ENCODE peak calls at places on chromosomes 7 and 10, in six cellular contexts. One of them, this sample, is unnamed.

GRCh38 chr7:31873816-31874597 is 187.0 kb downstream of the PPP1R17 start:
- DNase-seq in right atrium auricular region: no peak
- DNase-seq in foreskin fibroblast: no peak
- DNase-seq in HCT116: no peak
- DNase-seq in colonic mucosa: no peak
- DNase-seq in BJ: no peak
- DNase-seq in this sample: no peak

GRCh38 chr10:33509231-33509871 is 174.9 kb upstream of the NRP1 start:
- DNase-seq in right atrium auricular region: peak
- DNase-seq in foreskin fibroblast: peak
- DNase-seq in HCT116: peak
- DNase-seq in colonic mucosa: no peak
- DNase-seq in BJ: peak
- DNase-seq in this sample: peak

GRCh38 chr7:148856035-148856881 is 27.8 kb downstream of the EZH2 start:
- DNase-seq in right atrium auricular region: no peak
- DNase-seq in foreskin fibroblast: no peak
- DNase-seq in HCT116: peak
- DNase-seq in colonic mucosa: peak
- DNase-seq in BJ: no peak
- DNase-seq in this sample: no peak

GRCh38 chr7:11236680-11237079 is 263.0 kb downstream of the PHF14 start:
- DNase-seq in right atrium auricular region: no peak
- DNase-seq in foreskin fibroblast: no peak
- DNase-seq in HCT116: no peak
- DNase-seq in colonic mucosa: no peak
- DNase-seq in BJ: no peak
- DNase-seq in this sample: no peak

GRCh38 chr7:121546632-121547340 is 150.7 kb upstream of the FAM3C start:
- DNase-seq in right atrium auricular region: no peak
- DNase-seq in foreskin fibroblast: no peak
- DNase-seq in HCT116: no peak
- DNase-seq in colonic mucosa: no peak
- DNase-seq in BJ: no peak
- DNase-seq in this sample: no peak

GRCh38 chr7:143280160-143280559 is 4.6 kb upstream of the TMEM139 start:
- DNase-seq in right atrium auricular region: no peak
- DNase-seq in foreskin fibroblast: no peak
- DNase-seq in HCT116: no peak
- DNase-seq in colonic mucosa: no peak
- DNase-seq in BJ: no peak
- DNase-seq in this sample: no peak

GRCh38 chr7:16891874-16892620 is 10.3 kb upstream of the AGR3 start:
- DNase-seq in right atrium auricular region: no peak
- DNase-seq in foreskin fibroblast: no peak
- DNase-seq in HCT116: no peak
- DNase-seq in colonic mucosa: no peak
- DNase-seq in BJ: no peak
- DNase-seq in this sample: no peak

GRCh38 chr7:44087914-44088838 is 5.8 kb upstream of the POLM start:
- DNase-seq in right atrium auricular region: peak
- DNase-seq in foreskin fibroblast: peak
- DNase-seq in HCT116: no peak
- DNase-seq in colonic mucosa: peak
- DNase-seq in BJ: peak
- DNase-seq in this sample: no peak

GRCh38 chr7:6436385-6436685 is 11.4 kb downstream of the DAGLB start:
- DNase-seq in right atrium auricular region: no peak
- DNase-seq in foreskin fibroblast: no peak
- DNase-seq in HCT116: no peak
- DNase-seq in colonic mucosa: no peak
- DNase-seq in BJ: no peak
- DNase-seq in this sample: no peak

DNA sequence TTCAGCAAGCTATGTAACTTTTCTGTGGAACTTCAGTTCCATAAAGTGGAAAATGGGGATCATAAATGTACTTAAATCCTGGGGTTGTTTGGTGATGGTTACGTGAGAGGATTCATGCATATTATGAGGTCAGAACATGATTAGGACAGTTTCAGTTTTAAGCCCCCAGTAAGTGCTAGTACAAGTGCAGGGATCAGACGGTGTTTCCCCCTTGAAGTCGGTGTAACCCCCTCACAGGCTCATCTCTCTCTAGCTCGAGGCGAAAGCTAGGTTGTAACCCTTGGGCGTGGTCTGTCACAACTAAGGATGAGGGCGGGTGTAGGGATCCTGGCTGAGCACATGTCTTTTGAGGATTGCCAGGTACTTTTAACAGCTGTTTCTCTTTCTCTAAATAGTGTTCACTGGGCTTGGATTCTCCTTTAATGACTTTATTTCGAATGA is 84.7 kb downstream of the SPAG6 start:
- DNase-seq in right atrium auricular region: no peak
- DNase-seq in foreskin fibroblast: no peak
- DNase-seq in HCT116: no peak
- DNase-seq in colonic mucosa: no peak
- DNase-seq in BJ: no peak
- DNase-seq in this sample: no peak
- H3K4me3 ChIP-seq in right atrium auricular region: no peak
- H3K4me3 ChIP-seq in foreskin fibroblast: no peak
- H3K4me3 ChIP-seq in HCT116: peak
- H3K4me3 ChIP-seq in colonic mucosa: no peak
- H3K4me3 ChIP-seq in BJ: no peak
- H3K4me3 ChIP-seq in this sample: no peak

DNA sequence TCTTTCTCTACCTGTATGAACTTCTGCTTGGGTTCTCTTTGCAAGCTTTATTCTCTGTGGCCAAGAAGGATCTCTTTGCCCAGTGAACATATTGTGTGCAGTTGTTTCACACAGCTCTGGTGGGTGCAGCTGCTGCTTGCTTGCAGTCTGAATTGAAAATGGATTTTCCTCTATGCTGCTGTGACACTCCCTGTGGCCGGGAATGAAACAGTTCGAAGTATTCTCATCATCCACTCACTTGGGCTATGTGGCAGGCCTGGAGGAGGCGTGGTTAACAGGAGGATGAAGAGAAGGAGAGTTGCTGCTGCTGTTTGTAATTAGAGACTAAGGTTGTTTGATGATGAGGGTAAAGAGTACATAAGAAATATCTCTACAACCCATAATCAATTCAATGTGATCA is 28.4 kb upstream of the ITGA8 start:
- DNase-seq in right atrium auricular region: no peak
- DNase-seq in foreskin fibroblast: peak
- DNase-seq in HCT116: no peak
- DNase-seq in colonic mucosa: no peak
- DNase-seq in BJ: no peak
- DNase-seq in this sample: no peak
- TF ChIP-seq CTCF in right atrium auricular region: no peak
- TF ChIP-seq CTCF in foreskin fibroblast: no peak
- TF ChIP-seq CTCF in HCT116: no peak
- TF ChIP-seq CTCF in colonic mucosa: no peak
- TF ChIP-seq CTCF in BJ: no peak
- TF ChIP-seq CTCF in this sample: no peak

GRCh38 chr10:69502589-69502988 is 51.3 kb downstream of the TSPAN15 start:
- DNase-seq in right atrium auricular region: peak
- DNase-seq in foreskin fibroblast: no peak
- DNase-seq in HCT116: no peak
- DNase-seq in colonic mucosa: no peak
- DNase-seq in BJ: no peak
- DNase-seq in this sample: no peak
- H3K4me3 ChIP-seq in right atrium auricular region: no peak
- H3K4me3 ChIP-seq in foreskin fibroblast: no peak
- H3K4me3 ChIP-seq in HCT116: no peak
- H3K4me3 ChIP-seq in colonic mucosa: no peak
- H3K4me3 ChIP-seq in BJ: no peak
- H3K4me3 ChIP-seq in this sample: no peak

GRCh38 chr7:4049202-4049601 is 632.9 kb upstream of the FOXK1 start:
- DNase-seq in right atrium auricular region: peak
- DNase-seq in foreskin fibroblast: no peak
- DNase-seq in HCT116: no peak
- DNase-seq in colonic mucosa: no peak
- DNase-seq in BJ: no peak
- DNase-seq in this sample: no peak
- TF ChIP-seq CTCF in right atrium auricular region: no peak
- TF ChIP-seq CTCF in foreskin fibroblast: no peak
- TF ChIP-seq CTCF in HCT116: no peak
- TF ChIP-seq CTCF in colonic mucosa: no peak
- TF ChIP-seq CTCF in BJ: no peak
- TF ChIP-seq CTCF in this sample: no peak

GRCh38 chr10:72852428-72852827 is 41.1 kb upstream of the OIT3 start:
- DNase-seq in right atrium auricular region: no peak
- DNase-seq in foreskin fibroblast: no peak
- DNase-seq in HCT116: no peak
- DNase-seq in colonic mucosa: no peak
- DNase-seq in BJ: no peak
- DNase-seq in this sample: no peak
- H3K4me3 ChIP-seq in right atrium auricular region: no peak
- H3K4me3 ChIP-seq in foreskin fibroblast: no peak
- H3K4me3 ChIP-seq in HCT116: no peak
- H3K4me3 ChIP-seq in colonic mucosa: no peak
- H3K4me3 ChIP-seq in BJ: no peak
- H3K4me3 ChIP-seq in this sample: no peak

GRCh38 chr7:41007351-41007751 is 695.5 kb downstream of the INHBA start:
- DNase-seq in right atrium auricular region: no peak
- DNase-seq in foreskin fibroblast: no peak
- DNase-seq in HCT116: no peak
- DNase-seq in colonic mucosa: no peak
- DNase-seq in BJ: no peak
- DNase-seq in this sample: peak

GRCh38 chr7:41010967-41011366 is 691.9 kb downstream of the INHBA start:
- DNase-seq in right atrium auricular region: no peak
- DNase-seq in foreskin fibroblast: peak
- DNase-seq in HCT116: no peak
- DNase-seq in colonic mucosa: no peak
- DNase-seq in BJ: no peak
- DNase-seq in this sample: no peak

GRCh38 chr7:41010418-41010817 is 692.5 kb downstream of the INHBA start:
- DNase-seq in right atrium auricular region: no peak
- DNase-seq in foreskin fibroblast: peak
- DNase-seq in HCT116: no peak
- DNase-seq in colonic mucosa: no peak
- DNase-seq in BJ: peak
- DNase-seq in this sample: no peak

GRCh38 chr7:41013117-41013516 is 689.8 kb downstream of the INHBA start:
- DNase-seq in right atrium auricular region: no peak
- DNase-seq in foreskin fibroblast: no peak
- DNase-seq in HCT116: no peak
- DNase-seq in colonic mucosa: no peak
- DNase-seq in BJ: no peak
- DNase-seq in this sample: no peak
- TF ChIP-seq CTCF in right atrium auricular region: no peak
- TF ChIP-seq CTCF in foreskin fibroblast: no peak
- TF ChIP-seq CTCF in HCT116: no peak
- TF ChIP-seq CTCF in colonic mucosa: no peak
- TF ChIP-seq CTCF in BJ: no peak
- TF ChIP-seq CTCF in this sample: no peak

DNA sequence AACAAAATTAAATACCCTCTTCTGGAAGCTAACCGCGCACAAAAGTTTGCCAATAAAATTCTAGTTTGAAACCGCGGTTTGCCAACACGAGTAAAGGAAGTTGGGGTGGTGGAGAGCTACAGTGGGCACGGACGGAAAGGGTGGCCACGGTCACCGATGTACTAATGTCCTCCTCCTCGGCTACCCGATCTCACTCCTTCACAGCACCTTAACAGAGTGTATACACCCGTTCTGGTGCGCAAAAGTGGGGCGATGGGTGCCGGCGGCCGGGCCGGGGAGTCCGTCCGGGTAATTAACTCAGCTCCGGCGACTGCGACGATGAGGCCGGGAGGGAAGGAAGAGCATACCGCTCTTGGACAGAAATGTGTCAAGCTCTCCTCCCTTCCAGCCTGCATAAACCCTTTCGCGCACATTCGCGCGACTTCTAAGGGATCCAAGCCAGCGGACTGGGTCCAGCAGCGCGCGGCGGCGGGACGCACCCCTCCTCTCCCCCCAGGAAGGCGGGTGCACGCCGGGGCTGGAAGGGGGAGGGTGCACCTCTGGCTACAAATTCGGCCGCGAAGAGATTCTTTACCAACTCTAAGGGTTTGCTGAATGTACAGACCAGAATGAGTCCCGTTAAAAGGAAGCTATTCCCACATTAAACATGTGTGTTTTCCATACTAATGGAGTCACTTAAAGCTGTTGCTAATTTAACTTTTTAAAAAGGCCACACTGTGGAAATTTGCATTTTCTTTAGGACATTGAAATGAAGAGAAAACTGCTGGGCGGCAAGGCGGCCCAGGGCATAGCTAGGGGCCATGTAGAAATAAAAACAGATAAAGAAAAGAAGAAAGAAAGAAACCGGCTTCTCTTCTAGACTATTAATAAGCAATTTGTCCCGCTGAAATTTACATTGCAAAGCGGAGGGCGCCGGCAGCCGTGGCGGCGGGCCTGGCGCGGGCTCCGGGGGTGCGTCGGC is 6.6 kb upstream of the EBF3 start:
- DNase-seq in right atrium auricular region: no peak
- DNase-seq in foreskin fibroblast: no peak
- DNase-seq in HCT116: no peak
- DNase-seq in colonic mucosa: no peak
- DNase-seq in BJ: no peak
- DNase-seq in this sample: no peak
- H3K4me3 ChIP-seq in right atrium auricular region: no peak
- H3K4me3 ChIP-seq in foreskin fibroblast: peak
- H3K4me3 ChIP-seq in HCT116: no peak
- H3K4me3 ChIP-seq in colonic mucosa: no peak
- H3K4me3 ChIP-seq in BJ: no peak
- H3K4me3 ChIP-seq in this sample: no peak

GRCh38 chr7:75756340-75757297 is 15.4 kb downstream of the CCL26 start:
- DNase-seq in right atrium auricular region: no peak
- DNase-seq in foreskin fibroblast: no peak
- DNase-seq in HCT116: peak
- DNase-seq in colonic mucosa: no peak
- DNase-seq in BJ: no peak
- DNase-seq in this sample: no peak

GRCh38 chr7:75757860-75758259 is 14.2 kb downstream of the CCL26 start:
- DNase-seq in right atrium auricular region: no peak
- DNase-seq in foreskin fibroblast: no peak
- DNase-seq in HCT116: no peak
- DNase-seq in colonic mucosa: no peak
- DNase-seq in BJ: no peak
- DNase-seq in this sample: no peak

GRCh38 chr7:75757298-75757676 is 14.7 kb downstream of the CCL26 start:
- DNase-seq in right atrium auricular region: no peak
- DNase-seq in foreskin fibroblast: no peak
- DNase-seq in HCT116: no peak
- DNase-seq in colonic mucosa: no peak
- DNase-seq in BJ: no peak
- DNase-seq in this sample: no peak

GRCh38 chr7:75758491-75758890 is 13.5 kb downstream of the CCL26 start:
- DNase-seq in right atrium auricular region: no peak
- DNase-seq in foreskin fibroblast: no peak
- DNase-seq in HCT116: no peak
- DNase-seq in colonic mucosa: no peak
- DNase-seq in BJ: no peak
- DNase-seq in this sample: no peak

GRCh38 chr7:75762350-75762917 is 9.6 kb downstream of the CCL26 start:
- DNase-seq in right atrium auricular region: no peak
- DNase-seq in foreskin fibroblast: peak
- DNase-seq in HCT116: peak
- DNase-seq in colonic mucosa: no peak
- DNase-seq in BJ: peak
- DNase-seq in this sample: peak
- TF ChIP-seq CTCF in right atrium auricular region: peak
- TF ChIP-seq CTCF in foreskin fibroblast: peak
- TF ChIP-seq CTCF in HCT116: peak
- TF ChIP-seq CTCF in colonic mucosa: peak
- TF ChIP-seq CTCF in BJ: peak
- TF ChIP-seq CTCF in this sample: peak